ENCODE peak calls at places on chromosomes 4 and X, in nine cellular contexts. A is pancreas, K is uterus, B is psoas muscle, Q is IMR-90, P is right lobe of liver, M is HCT116, R is heart left ventricle, O is sigmoid colon. D is an unnamed sample.

GRCh38 chr4:77002721-77003120 is 53.2 kb downstream of the SEPTIN11 start:
- DNase-seq in O (no peak), A (no peak), P (no peak), K (no peak), B (no peak), Q (no peak), R (no peak), M (no peak), D (no peak)

GRCh38 chr4:87915621-87916020 is 59.9 kb upstream of the SPP1 start:
- DNase-seq in R (no peak), P (no peak), K (no peak), M (no peak), Q (no peak), A (no peak), B (no peak), O (no peak), D (no peak)

GRCh38 chrX:129634541-129634940 is 20.2 kb downstream of the APLN start:
- DNase-seq in O (peak), Q (no peak), P (no peak), A (no peak), B (no peak), K (no peak), R (no peak), M (no peak), D (no peak)

GRCh38 chr4:26459054-26459755 is 31.1 kb downstream of the CCKAR start:
- DNase-seq in M (peak), O (no peak), P (no peak), K (no peak), A (no peak), R (no peak), Q (peak), B (no peak), D (no peak)

GRCh38 chrX:57156397-57157049 is 19.3 kb upstream of the SPIN2A start:
- DNase-seq in P (peak), R (peak), K (no peak), A (no peak), Q (peak), M (peak), B (no peak), O (no peak), D (no peak)

GRCh38 chr4:186096681-186097080 is 7.8 kb upstream of the FAM149A start:
- DNase-seq in R (no peak), A (no peak), M (no peak), P (no peak), O (no peak), K (no peak), B (no peak), Q (no peak), D (no peak)

GRCh38 chr4:7101692-7102515 is 34.0 kb upstream of the GRPEL1 start:
- DNase-seq in M (peak), K (peak), P (peak), B (peak), Q (peak), A (peak), O (peak), R (peak), D (peak)

GRCh38 chr4:5469151-5469775 is 239.1 kb downstream of the EVC2 start:
- DNase-seq in B (no peak), P (peak), A (no peak), R (no peak), K (no peak), Q (no peak), M (no peak), O (no peak), D (no peak)

GRCh38 chr4:108693211-108693610 is 42.8 kb downstream of the OSTC start:
- DNase-seq in Q (no peak), P (no peak), K (no peak), O (no peak), M (no peak), B (no peak), A (no peak), R (no peak), D (no peak)

GRCh38 chrX:66074920-66075879 is 35.3 kb upstream of the VSIG4 start:
- DNase-seq in M (no peak), R (peak), Q (no peak), B (peak), O (peak), A (no peak), K (no peak), P (no peak), D (no peak)

GRCh38 chr4:154741877-154742851 is 1.6 kb upstream of the LRAT start:
- DNase-seq in B (no peak), K (no peak), O (no peak), P (no peak), M (no peak), Q (no peak), R (no peak), A (peak), D (no peak)

GRCh38 chrX:139750390-139750789 is 42.4 kb upstream of the MCF2 start:
- DNase-seq in R (no peak), Q (peak), A (no peak), K (no peak), P (no peak), O (no peak), B (no peak), M (no peak), D (no peak)

GRCh38 chr4:162644346-162644745 is 480.5 kb upstream of the FSTL5 start:
- DNase-seq in B (no peak), Q (no peak), A (no peak), M (no peak), O (no peak), P (no peak), K (no peak), R (no peak), D (no peak)

GRCh38 chr4:13601060-13601459 is 26.5 kb downstream of the BOD1L1 start:
- DNase-seq in M (no peak), Q (no peak), B (no peak), P (no peak), K (no peak), A (no peak), O (no peak), R (no peak), D (no peak)

GRCh38 chr4:97453186-97453585 is 690.1 kb downstream of the STPG2 start:
- DNase-seq in A (no peak), Q (no peak), K (no peak), R (no peak), M (no peak), O (no peak), P (no peak), B (no peak), D (no peak)

GRCh38 chr4:176013466-176014247 is 52.0 kb upstream of the WDR17 start:
- DNase-seq in A (no peak), P (no peak), O (no peak), K (no peak), R (no peak), M (no peak), B (no peak), Q (no peak), D (no peak)

GRCh38 chr4:167987285-167987684 is 105.1 kb upstream of the ANXA10 start:
- DNase-seq in M (no peak), P (no peak), B (no peak), O (no peak), R (no peak), A (no peak), Q (no peak), K (no peak), D (no peak)

GRCh38 chr4:62816566-62816965 is 1592.7 kb downstream of the TECRL start:
- DNase-seq in K (no peak), R (no peak), P (no peak), O (no peak), Q (no peak), M (no peak), A (peak), B (peak), D (no peak)

GRCh38 chr4:34183916-34184315 is 2060.4 kb downstream of the ARAP2 start:
- DNase-seq in A (no peak), K (no peak), R (no peak), B (no peak), O (no peak), P (no peak), M (no peak), Q (no peak), D (no peak)

GRCh38 chr4:35511851-35512250 is 732.5 kb downstream of the ARAP2 start:
- DNase-seq in M (no peak), Q (no peak), A (no peak), B (no peak), R (no peak), K (no peak), O (no peak), P (no peak), D (no peak)

GRCh38 chr4:28505064-28505463 is 1644.4 kb downstream of the STIM2 start:
- DNase-seq in P (no peak), R (no peak), M (no peak), O (no peak), B (no peak), A (no peak), Q (no peak), K (no peak), D (no peak)

GRCh38 chr4:82984459-82984858 is 26.2 kb downstream of the LIN54 start:
- DNase-seq in M (peak), O (no peak), P (no peak), R (no peak), B (no peak), K (no peak), A (no peak), Q (peak), D (no peak)

GRCh38 chr4:71711985-71712348 is 71.9 kb downstream of the GC start:
- DNase-seq in M (no peak), K (no peak), A (no peak), P (no peak), B (no peak), Q (no peak), R (no peak), O (no peak), D (no peak)

GRCh38 chr4:186414365-186414764 is 141.0 kb downstream of the MTNR1A start:
- DNase-seq in Q (no peak), O (no peak), P (no peak), M (no peak), B (no peak), K (no peak), R (no peak), A (no peak), D (no peak)

DNA sequence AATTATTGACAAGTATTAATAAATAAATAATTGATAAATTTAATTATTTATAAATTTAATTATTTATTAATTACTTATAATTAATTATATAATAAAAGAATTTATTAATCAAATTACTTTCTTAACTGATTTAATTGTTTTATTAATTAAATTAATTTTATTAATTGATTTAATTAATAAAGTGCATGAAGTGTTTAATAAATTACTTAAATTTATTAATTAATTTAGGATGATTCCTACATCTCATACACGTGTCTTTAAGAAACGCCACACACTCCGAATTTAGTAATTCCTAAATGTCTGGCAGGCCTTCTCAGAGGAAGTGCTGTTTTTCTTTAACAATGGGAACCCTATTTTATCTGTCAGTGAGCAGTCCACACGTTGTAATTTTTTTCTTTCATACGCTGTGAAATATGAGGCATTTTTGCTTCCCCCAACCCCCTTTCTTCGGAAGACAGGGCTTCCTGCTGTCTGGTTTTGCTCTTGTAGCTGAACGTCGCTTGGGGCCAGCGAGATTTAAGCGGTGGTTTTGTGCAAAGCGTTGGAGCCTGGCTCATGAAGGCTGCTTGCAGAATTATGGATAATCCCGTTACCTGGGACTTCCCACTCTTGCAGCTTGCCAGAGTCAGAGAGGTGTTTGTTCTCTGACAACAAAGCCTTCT is 46.8 kb downstream of the CRLF2 start:
- DNase-seq in K (no peak), B (no peak), Q (no peak), O (peak), A (no peak), M (no peak), P (no peak), R (no peak), D (no peak)
- H3K27ac ChIP-seq in K (no peak), B (no peak), Q (no peak), O (no peak), A (no peak), M (no peak), P (no peak), R (no peak), D (no peak)

DNA sequence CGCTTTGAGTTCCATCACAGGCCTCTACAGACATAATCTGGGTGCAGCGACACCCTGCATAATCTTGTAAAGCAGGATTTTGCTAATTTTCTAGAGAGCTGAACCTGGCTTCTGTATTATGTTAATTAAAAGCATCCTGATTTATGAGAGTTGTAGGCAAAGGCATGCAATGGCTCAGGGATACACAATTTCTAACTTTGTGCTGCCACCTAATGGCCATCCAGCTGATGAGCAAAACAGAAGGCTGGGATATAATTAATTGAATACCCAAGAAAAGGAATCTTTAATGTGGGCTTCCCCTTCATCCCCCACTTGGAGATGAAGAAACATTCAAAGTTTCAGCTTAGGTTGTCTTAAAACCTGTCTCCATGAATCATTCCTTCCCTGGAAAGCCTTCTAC is 78.1 kb downstream of the BMP15 start:
- DNase-seq in B (no peak), Q (peak), M (no peak), O (no peak), K (no peak), A (no peak), P (no peak), R (no peak), D (no peak)
- TF ChIP-seq CTCF in B (peak), Q (peak), M (peak), O (peak), K (no peak), A (no peak), P (peak), R (peak), D (peak)

DNA sequence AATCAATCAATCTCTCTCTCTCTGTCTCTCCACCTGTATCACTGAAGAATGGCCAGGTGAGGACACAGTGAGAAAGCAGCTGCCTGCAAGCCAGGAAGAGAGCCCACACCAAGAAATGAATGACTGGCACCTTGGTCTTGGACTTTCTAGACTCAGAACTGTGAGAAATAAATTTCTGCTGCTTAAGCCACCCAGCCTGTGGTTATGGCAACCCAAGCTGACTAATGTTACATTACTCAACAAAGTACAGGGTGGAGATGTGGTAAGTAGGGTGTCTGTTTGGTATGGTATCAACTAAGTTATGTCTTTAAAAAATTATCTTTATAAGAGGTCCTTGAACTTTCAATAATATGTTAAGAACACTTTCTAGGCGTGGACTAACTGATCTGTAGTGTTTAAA is 159.3 kb downstream of the EPHA5 start:
- DNase-seq in A (no peak), K (no peak), Q (no peak), O (no peak), B (no peak), M (no peak), P (no peak), R (no peak), D (no peak)
- H3K27ac ChIP-seq in A (no peak), K (no peak), Q (no peak), O (no peak), B (no peak), M (no peak), P (no peak), R (no peak), D (no peak)

DNA sequence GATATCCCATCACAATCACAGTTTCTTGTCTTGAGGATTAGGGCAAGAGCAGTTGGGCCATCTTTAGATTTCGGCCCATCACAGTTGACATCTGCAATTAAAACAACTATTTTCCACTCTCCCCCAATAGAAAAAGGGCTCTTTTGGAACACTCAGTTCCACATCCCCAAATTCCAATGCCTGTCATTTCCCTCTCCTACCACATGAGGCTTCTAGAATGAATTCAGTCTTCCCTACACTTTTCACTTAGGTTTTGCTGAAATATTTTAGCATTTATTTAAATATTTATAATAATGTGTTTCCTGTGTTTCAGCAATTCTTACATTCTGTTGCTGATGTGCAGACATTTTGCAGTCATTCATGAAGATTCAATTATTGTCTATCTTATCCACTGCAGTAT is 118.4 kb downstream of the COX18 start:
- DNase-seq in Q (no peak), K (no peak), M (no peak), O (no peak), P (no peak), B (no peak), A (no peak), R (no peak), D (no peak)
- TF ChIP-seq CTCF in Q (peak), K (no peak), M (peak), O (no peak), P (peak), B (no peak), A (no peak), R (no peak), D (no peak)

DNA sequence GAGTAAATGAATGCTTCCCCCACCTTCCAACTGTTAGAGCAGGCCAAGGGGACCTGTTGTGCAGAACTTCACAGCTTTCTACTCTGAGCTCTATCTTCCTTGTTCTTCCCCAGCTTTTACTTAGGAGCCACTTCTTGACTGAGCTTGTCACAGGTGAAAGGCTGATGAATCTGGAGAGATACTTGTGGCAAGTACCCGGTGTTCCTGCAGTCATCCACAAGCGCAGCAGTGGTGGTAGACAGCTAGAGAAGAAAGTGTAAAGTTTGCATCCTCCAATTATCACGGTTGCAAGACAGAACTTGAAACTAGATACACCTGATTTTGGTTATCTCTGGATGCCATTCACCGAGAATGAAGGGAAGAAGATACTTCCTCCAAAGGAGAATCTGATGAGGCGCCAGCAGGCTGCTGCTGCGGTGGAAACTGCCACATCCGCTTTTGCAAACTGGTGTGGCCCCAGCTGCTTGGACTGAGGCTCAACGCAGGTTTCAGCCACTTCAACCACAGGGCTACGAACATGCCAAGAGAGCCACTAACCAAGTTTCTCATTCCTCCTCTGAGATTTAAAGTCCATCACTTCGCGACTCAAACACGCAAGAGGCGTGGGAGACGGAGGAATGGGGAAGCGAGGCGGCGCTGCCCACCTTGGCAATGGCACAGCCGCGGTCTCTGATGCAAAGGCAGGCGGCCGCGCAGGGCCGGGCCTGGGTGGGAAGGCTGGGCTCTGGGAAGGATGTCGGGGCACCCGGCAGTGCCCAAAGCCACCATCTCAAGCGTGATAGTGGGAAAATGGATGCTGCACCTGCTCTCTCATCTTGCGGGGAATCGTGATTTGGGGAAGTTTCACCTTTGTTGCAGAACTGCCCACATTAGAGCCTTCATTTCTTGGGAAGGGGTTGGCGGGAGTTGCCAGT is 1.3 kb upstream of the FHIP1A start:
- DNase-seq in B (no peak), O (no peak), M (no peak), R (peak), P (no peak), Q (no peak), A (peak), K (peak), D (peak)
- H3K27ac ChIP-seq in B (peak), O (no peak), M (peak), R (no peak), P (no peak), Q (no peak), A (peak), K (peak), D (peak)

GRCh38 chr4:137640156-137640837 is 108.0 kb upstream of the PCDH18 start:
- DNase-seq in A (no peak), O (no peak), R (no peak), K (no peak), P (no peak), B (no peak), Q (no peak), M (no peak), D (no peak)

GRCh38 chr4:137638934-137639333 is 106.6 kb upstream of the PCDH18 start:
- DNase-seq in R (no peak), A (no peak), B (no peak), K (no peak), Q (no peak), P (no peak), O (no peak), M (no peak), D (no peak)

GRCh38 chr4:137640838-137641158 is 108.5 kb upstream of the PCDH18 start:
- DNase-seq in K (no peak), A (no peak), M (no peak), B (no peak), O (no peak), R (no peak), P (no peak), Q (no peak), D (no peak)

GRCh38 chr4:137644201-137644600 is 111.9 kb upstream of the PCDH18 start:
- DNase-seq in K (no peak), A (no peak), Q (peak), P (no peak), R (no peak), M (no peak), B (no peak), O (no peak), D (no peak)

DNA sequence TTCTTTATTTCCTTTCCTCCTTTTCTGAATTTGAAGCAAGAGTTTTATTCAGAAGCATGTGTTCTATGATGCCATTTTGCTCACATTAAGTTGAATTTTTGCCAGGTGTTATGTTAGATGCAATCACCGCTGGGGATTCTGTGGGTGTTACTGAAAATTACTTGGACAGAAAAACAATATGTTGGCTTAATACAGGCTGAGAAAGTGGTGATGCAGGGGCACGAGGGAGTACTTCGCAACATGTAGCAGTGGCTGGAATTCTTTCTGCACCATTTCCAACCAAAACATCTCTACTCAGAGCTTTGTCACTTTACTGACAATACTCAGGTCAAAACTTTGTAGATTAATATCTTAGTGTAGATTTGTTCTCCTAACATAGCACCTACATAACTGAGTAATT is 109.3 kb upstream of the PCDH18 start:
- DNase-seq in K (no peak), O (no peak), A (no peak), R (peak), Q (no peak), M (no peak), B (no peak), P (no peak), D (no peak)
- TF ChIP-seq CTCF in K (no peak), O (no peak), A (no peak), R (no peak), Q (no peak), M (no peak), B (no peak), P (no peak), D (no peak)